ENCODE peak calls at places on chromosomes 11 and 22, in five cellular contexts. One of them, this sample, is unnamed.
A peak's percentile ranks its signal among the peaks of the same experiment; 100 is the strongest.

GRCh38 chr11:69472053-69472765 is 9.3 kb upstream of the LINC01488 start:
- DNase-seq in CD8-positive, alpha-beta memory T cell: no peak
- DNase-seq in adipocyte: no peak
- DNase-seq in hepatocyte: no peak
- DNase-seq in astrocyte of the spinal cord: no peak
- DNase-seq in this sample: no peak

GRCh38 chr22:22085702-22086500 is 103.3 kb upstream of the TOP3B start:
- DNase-seq in adipocyte: no peak
- DNase-seq in CD8-positive, alpha-beta memory T cell: no peak
- DNase-seq in astrocyte of the spinal cord: no peak
- DNase-seq in hepatocyte: no peak
- DNase-seq in this sample: no peak

GRCh38 chr22:45949921-45950320 is 27.0 kb downstream of the WNT7B start:
- DNase-seq in CD8-positive, alpha-beta memory T cell: no peak
- DNase-seq in astrocyte of the spinal cord: no peak
- DNase-seq in adipocyte: no peak
- DNase-seq in hepatocyte: no peak
- DNase-seq in this sample: no peak

GRCh38 chr11:47052165-47052564 is 115.6 kb downstream of the CSTPP1 start:
- DNase-seq in hepatocyte: no peak
- DNase-seq in astrocyte of the spinal cord: no peak
- DNase-seq in CD8-positive, alpha-beta memory T cell: no peak
- DNase-seq in adipocyte: no peak
- DNase-seq in this sample: no peak

GRCh38 chr22:38706101-38706884 is 549 bp downstream of the GTPBP1 start:
- DNase-seq in adipocyte: peak; percentile 78
- DNase-seq in astrocyte of the spinal cord: peak; percentile 44
- DNase-seq in hepatocyte: peak; percentile 62
- DNase-seq in CD8-positive, alpha-beta memory T cell: peak; percentile 38
- DNase-seq in this sample: peak; percentile 80

GRCh38 chr22:31135706-31136105 is 4.6 kb downstream of the PLA2G3 start:
- DNase-seq in adipocyte: no peak
- DNase-seq in CD8-positive, alpha-beta memory T cell: no peak
- DNase-seq in hepatocyte: no peak
- DNase-seq in astrocyte of the spinal cord: no peak
- DNase-seq in this sample: no peak

GRCh38 chr22:50082197-50082715 is 3.0 kb downstream of the MLC1 start:
- DNase-seq in hepatocyte: no peak
- DNase-seq in adipocyte: no peak
- DNase-seq in CD8-positive, alpha-beta memory T cell: no peak
- DNase-seq in astrocyte of the spinal cord: no peak
- DNase-seq in this sample: no peak

GRCh38 chr11:108718466-108718865 is 53.6 kb downstream of the DDX10 start:
- DNase-seq in adipocyte: peak; percentile 27
- DNase-seq in CD8-positive, alpha-beta memory T cell: no peak
- DNase-seq in hepatocyte: no peak
- DNase-seq in astrocyte of the spinal cord: no peak
- DNase-seq in this sample: no peak

GRCh38 chr11:40247023-40247422 is 1212.4 kb downstream of the LRRC4C start:
- DNase-seq in CD8-positive, alpha-beta memory T cell: no peak
- DNase-seq in adipocyte: no peak
- DNase-seq in hepatocyte: no peak
- DNase-seq in astrocyte of the spinal cord: no peak
- DNase-seq in this sample: no peak

GRCh38 chr11:72257551-72257950 is 13.6 kb upstream of the PHOX2A start:
- DNase-seq in astrocyte of the spinal cord: no peak
- DNase-seq in hepatocyte: no peak
- DNase-seq in CD8-positive, alpha-beta memory T cell: no peak
- DNase-seq in adipocyte: peak; percentile 40
- DNase-seq in this sample: no peak

GRCh38 chr11:116993599-116993998 is 104.6 kb downstream of the SIK3 start:
- DNase-seq in astrocyte of the spinal cord: peak; percentile 69
- DNase-seq in adipocyte: no peak
- DNase-seq in CD8-positive, alpha-beta memory T cell: peak; percentile 81
- DNase-seq in hepatocyte: peak; percentile 11
- DNase-seq in this sample: peak; percentile 29

GRCh38 chr22:19497245-19497644 is 17.5 kb downstream of the CDC45 start:
- DNase-seq in CD8-positive, alpha-beta memory T cell: no peak
- DNase-seq in adipocyte: peak; percentile 32
- DNase-seq in hepatocyte: no peak
- DNase-seq in astrocyte of the spinal cord: peak; percentile 84
- DNase-seq in this sample: no peak

GRCh38 chr11:27716850-27717249 is 16.6 kb upstream of the BDNF start:
- DNase-seq in CD8-positive, alpha-beta memory T cell: no peak
- DNase-seq in adipocyte: peak; percentile 80
- DNase-seq in astrocyte of the spinal cord: peak; percentile 62
- DNase-seq in hepatocyte: no peak
- DNase-seq in this sample: peak; percentile 19

GRCh38 chr11:126597041-126597440 is 241.6 kb downstream of the ST3GAL4 start:
- DNase-seq in adipocyte: no peak
- DNase-seq in astrocyte of the spinal cord: no peak
- DNase-seq in hepatocyte: no peak
- DNase-seq in CD8-positive, alpha-beta memory T cell: no peak
- DNase-seq in this sample: peak; percentile 62
- H3K4me3 ChIP-seq in adipocyte: no peak overlapping the region
- H3K4me3 ChIP-seq in astrocyte of the spinal cord: no peak overlapping the region
- H3K4me3 ChIP-seq in hepatocyte: no peak overlapping the region
- H3K4me3 ChIP-seq in CD8-positive, alpha-beta memory T cell: no peak overlapping the region
- H3K4me3 ChIP-seq in this sample: no peak overlapping the region

GRCh38 chr11:118634435-118635236 is 27.2 kb downstream of the PHLDB1 start:
- DNase-seq in hepatocyte: peak; percentile 92
- DNase-seq in CD8-positive, alpha-beta memory T cell: no peak
- DNase-seq in astrocyte of the spinal cord: peak; percentile 76
- DNase-seq in adipocyte: no peak
- DNase-seq in this sample: peak; percentile 98

GRCh38 chr11:118633979-118634378 is 26.6 kb downstream of the PHLDB1 start:
- DNase-seq in CD8-positive, alpha-beta memory T cell: no peak
- DNase-seq in hepatocyte: no peak
- DNase-seq in adipocyte: peak; percentile 14
- DNase-seq in astrocyte of the spinal cord: peak; percentile 38
- DNase-seq in this sample: no peak

GRCh38 chr11:118635237-118635591 is 27.8 kb downstream of the PHLDB1 start:
- DNase-seq in CD8-positive, alpha-beta memory T cell: no peak
- DNase-seq in hepatocyte: no peak
- DNase-seq in adipocyte: no peak
- DNase-seq in astrocyte of the spinal cord: no peak
- DNase-seq in this sample: no peak

GRCh38 chr11:118636569-118637290 is 29.3 kb downstream of the PHLDB1 start:
- DNase-seq in adipocyte: no peak
- DNase-seq in CD8-positive, alpha-beta memory T cell: no peak
- DNase-seq in hepatocyte: no peak
- DNase-seq in astrocyte of the spinal cord: no peak
- DNase-seq in this sample: no peak

GRCh38 chr11:118635642-118636041 is 28.2 kb downstream of the PHLDB1 start:
- DNase-seq in astrocyte of the spinal cord: no peak
- DNase-seq in CD8-positive, alpha-beta memory T cell: no peak
- DNase-seq in adipocyte: no peak
- DNase-seq in hepatocyte: no peak
- DNase-seq in this sample: no peak
- H3K4me3 ChIP-seq in astrocyte of the spinal cord: no peak overlapping the region
- H3K4me3 ChIP-seq in CD8-positive, alpha-beta memory T cell: no peak overlapping the region
- H3K4me3 ChIP-seq in adipocyte: no peak overlapping the region
- H3K4me3 ChIP-seq in hepatocyte: no peak overlapping the region
- H3K4me3 ChIP-seq in this sample: peak overlapping the region; percentile 58

GRCh38 chr11:26330255-26330654 is 1.7 kb upstream of the ANO3 start:
- DNase-seq in hepatocyte: no peak
- DNase-seq in CD8-positive, alpha-beta memory T cell: no peak
- DNase-seq in astrocyte of the spinal cord: no peak
- DNase-seq in adipocyte: no peak
- DNase-seq in this sample: no peak
- H3K4me3 ChIP-seq in hepatocyte: no peak overlapping the region
- H3K4me3 ChIP-seq in CD8-positive, alpha-beta memory T cell: no peak overlapping the region
- H3K4me3 ChIP-seq in astrocyte of the spinal cord: no peak overlapping the region
- H3K4me3 ChIP-seq in adipocyte: no peak overlapping the region
- H3K4me3 ChIP-seq in this sample: no peak overlapping the region

GRCh38 chr11:67014343-67014742 is 8.6 kb upstream of the SYT12 start:
- DNase-seq in astrocyte of the spinal cord: no peak
- DNase-seq in CD8-positive, alpha-beta memory T cell: no peak
- DNase-seq in hepatocyte: no peak
- DNase-seq in adipocyte: no peak
- DNase-seq in this sample: peak; percentile 28
- H3K4me3 ChIP-seq in astrocyte of the spinal cord: no peak overlapping the region
- H3K4me3 ChIP-seq in CD8-positive, alpha-beta memory T cell: no peak overlapping the region
- H3K4me3 ChIP-seq in hepatocyte: no peak overlapping the region
- H3K4me3 ChIP-seq in adipocyte: no peak overlapping the region
- H3K4me3 ChIP-seq in this sample: no peak overlapping the region

GRCh38 chr11:19344661-19345518 is 104.1 kb upstream of the E2F8 start:
- DNase-seq in adipocyte: no peak
- DNase-seq in astrocyte of the spinal cord: peak; percentile 31
- DNase-seq in CD8-positive, alpha-beta memory T cell: no peak
- DNase-seq in hepatocyte: peak; percentile 53
- DNase-seq in this sample: peak; percentile 94

GRCh38 chr11:19347911-19348310 is 107.2 kb upstream of the E2F8 start:
- DNase-seq in adipocyte: no peak
- DNase-seq in CD8-positive, alpha-beta memory T cell: no peak
- DNase-seq in hepatocyte: no peak
- DNase-seq in astrocyte of the spinal cord: no peak
- DNase-seq in this sample: peak; percentile 33

GRCh38 chr11:19342036-19342435 is 101.3 kb upstream of the E2F8 start:
- DNase-seq in hepatocyte: no peak
- DNase-seq in adipocyte: no peak
- DNase-seq in CD8-positive, alpha-beta memory T cell: no peak
- DNase-seq in astrocyte of the spinal cord: no peak
- DNase-seq in this sample: no peak

GRCh38 chr11:19345848-19346681 is 105.3 kb upstream of the E2F8 start:
- DNase-seq in hepatocyte: peak; percentile 29
- DNase-seq in adipocyte: no peak
- DNase-seq in CD8-positive, alpha-beta memory T cell: no peak
- DNase-seq in astrocyte of the spinal cord: peak; percentile 13
- DNase-seq in this sample: peak; percentile 87

DNA sequence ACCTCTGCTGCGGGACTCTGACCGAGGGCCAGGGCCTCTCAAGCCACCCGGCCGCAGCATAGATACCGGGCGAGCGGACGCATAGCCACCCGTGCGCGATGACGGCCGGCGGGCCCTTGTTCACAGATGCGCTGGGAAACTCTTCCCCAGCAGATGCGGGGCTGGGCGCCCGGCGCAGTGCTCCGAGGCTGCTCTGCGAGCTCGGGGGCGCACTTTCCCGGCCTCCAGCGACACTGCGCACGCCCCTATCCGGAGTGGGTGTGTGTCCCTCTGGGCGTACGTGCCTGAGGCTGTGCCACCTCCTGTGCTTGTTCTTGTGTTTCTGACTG is 104.7 kb upstream of the E2F8 start:
- DNase-seq in astrocyte of the spinal cord: no peak
- DNase-seq in hepatocyte: no peak
- DNase-seq in CD8-positive, alpha-beta memory T cell: no peak
- DNase-seq in adipocyte: peak; percentile 10
- DNase-seq in this sample: peak; percentile 86
- H3K4me3 ChIP-seq in astrocyte of the spinal cord: peak overlapping the region; percentile 4
- H3K4me3 ChIP-seq in hepatocyte: no peak overlapping the region
- H3K4me3 ChIP-seq in CD8-positive, alpha-beta memory T cell: no peak overlapping the region
- H3K4me3 ChIP-seq in adipocyte: peak overlapping the region; percentile 94
- H3K4me3 ChIP-seq in this sample: peak overlapping the region; percentile 19

GRCh38 chr11:9001736-9002135 is 2.1 kb downstream of the NRIP3 start:
- DNase-seq in hepatocyte: peak; percentile 40
- DNase-seq in CD8-positive, alpha-beta memory T cell: no peak
- DNase-seq in adipocyte: peak; percentile 66
- DNase-seq in astrocyte of the spinal cord: peak; percentile 84
- DNase-seq in this sample: no peak

GRCh38 chr11:9002920-9003572 is 755 bp downstream of the NRIP3 start:
- DNase-seq in adipocyte: peak; percentile 32
- DNase-seq in astrocyte of the spinal cord: no peak
- DNase-seq in hepatocyte: no peak
- DNase-seq in CD8-positive, alpha-beta memory T cell: no peak
- DNase-seq in this sample: peak; percentile 40

GRCh38 chr11:9004310-9004945 is 627 bp upstream of the NRIP3 start:
- DNase-seq in adipocyte: peak; percentile 17
- DNase-seq in CD8-positive, alpha-beta memory T cell: no peak
- DNase-seq in hepatocyte: peak; percentile 32
- DNase-seq in astrocyte of the spinal cord: no peak
- DNase-seq in this sample: peak; percentile 90

GRCh38 chr11:9005087-9005486 is 1.3 kb upstream of the NRIP3 start:
- DNase-seq in hepatocyte: no peak
- DNase-seq in CD8-positive, alpha-beta memory T cell: no peak
- DNase-seq in adipocyte: no peak
- DNase-seq in astrocyte of the spinal cord: no peak
- DNase-seq in this sample: no peak

DNA sequence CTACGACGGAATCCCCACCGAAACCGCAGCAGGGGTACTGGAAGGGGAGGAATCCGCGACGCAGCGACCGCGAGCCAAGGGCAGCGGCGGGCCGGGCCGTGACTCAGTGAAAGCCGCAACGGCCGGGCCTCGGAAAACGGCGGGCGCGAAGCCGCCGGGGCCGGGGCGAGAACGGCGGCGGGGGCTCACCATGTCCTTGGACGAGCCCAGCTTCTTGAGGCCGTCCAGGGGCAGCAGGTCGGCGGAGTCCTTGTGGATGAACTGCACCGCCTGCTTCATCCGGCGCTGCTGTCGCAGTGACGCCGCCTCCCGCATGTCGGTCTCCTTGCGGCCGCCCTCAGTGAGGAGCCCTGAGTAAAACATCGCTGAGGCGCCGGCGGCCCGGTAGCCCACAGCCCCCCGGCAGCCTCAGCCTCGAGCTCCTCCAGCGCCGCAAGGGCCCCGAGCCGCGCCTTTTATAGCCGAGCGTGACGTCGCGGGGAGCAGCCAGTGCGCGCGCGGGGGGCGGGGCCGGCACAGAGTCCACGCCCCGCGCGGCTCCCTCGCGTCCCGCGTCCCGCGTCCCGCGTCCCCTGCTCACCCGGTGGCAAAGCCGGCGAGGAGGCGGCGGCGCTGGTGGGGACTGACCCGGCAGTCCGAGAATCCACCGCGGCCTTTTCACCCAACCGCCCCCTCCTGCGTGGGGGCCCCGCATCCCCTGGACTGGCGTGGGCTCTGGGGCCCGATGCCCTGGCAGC is at the start of gene NRIP3:
- DNase-seq in astrocyte of the spinal cord: peak; percentile 58
- DNase-seq in adipocyte: peak; percentile 91
- DNase-seq in hepatocyte: peak; percentile 84
- DNase-seq in CD8-positive, alpha-beta memory T cell: peak; percentile 83
- DNase-seq in this sample: peak; percentile 91
- H3K4me3 ChIP-seq in astrocyte of the spinal cord: peak within 1 kb of the TSS; percentile 48
- H3K4me3 ChIP-seq in adipocyte: peak within 1 kb of the TSS; percentile 78
- H3K4me3 ChIP-seq in hepatocyte: peak within 1 kb of the TSS; percentile 43
- H3K4me3 ChIP-seq in CD8-positive, alpha-beta memory T cell: peak within 1 kb of the TSS; percentile 48
- H3K4me3 ChIP-seq in this sample: peak within 1 kb of the TSS; percentile 57

DNA sequence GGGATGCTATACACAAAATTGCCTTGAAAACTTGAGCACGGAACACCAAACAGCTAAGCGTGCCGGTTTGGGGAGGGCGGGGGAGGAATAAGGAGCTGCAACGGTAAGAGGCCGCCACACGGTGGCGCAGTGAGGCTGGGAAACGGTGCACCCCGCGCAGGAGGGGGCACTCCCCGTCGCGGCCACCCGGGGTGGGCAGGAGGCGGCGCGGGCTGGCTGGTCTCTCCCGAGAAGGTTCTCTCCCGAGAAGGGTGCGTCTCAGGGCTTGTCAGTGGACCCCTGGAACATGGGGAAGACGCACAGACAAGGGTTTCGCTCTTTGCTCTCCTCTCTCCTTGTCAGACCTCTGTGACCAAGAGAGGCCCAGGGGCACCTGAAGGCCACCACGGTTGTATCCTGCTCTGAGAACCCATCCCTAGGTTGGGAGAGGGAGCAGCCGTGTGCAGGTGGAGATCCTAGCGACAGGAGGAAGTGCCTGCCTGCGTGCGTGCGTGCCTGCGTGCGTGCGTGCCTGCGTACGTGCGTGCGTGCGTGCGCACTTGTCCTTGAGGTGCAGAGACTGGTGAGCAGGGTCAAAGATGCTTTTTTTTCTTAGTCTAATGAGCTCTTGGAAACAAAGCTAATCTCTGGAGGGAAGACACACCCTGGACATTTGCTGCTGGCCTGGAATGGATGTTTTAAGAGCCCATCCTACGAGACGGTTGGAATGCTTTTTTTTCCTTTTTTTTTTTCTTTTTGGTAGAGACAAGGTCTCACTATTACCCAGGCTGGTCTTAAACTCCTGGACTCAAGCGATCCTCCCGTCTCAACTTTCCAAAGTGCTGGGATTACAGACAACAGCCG is 18.1 kb upstream of the JAM3 start:
- DNase-seq in hepatocyte: peak; percentile 87
- DNase-seq in CD8-positive, alpha-beta memory T cell: peak; percentile 76
- DNase-seq in astrocyte of the spinal cord: peak; percentile 47
- DNase-seq in adipocyte: peak; percentile 91
- DNase-seq in this sample: peak; percentile 92
- H3K4me3 ChIP-seq in hepatocyte: no peak overlapping the region
- H3K4me3 ChIP-seq in CD8-positive, alpha-beta memory T cell: no peak overlapping the region
- H3K4me3 ChIP-seq in astrocyte of the spinal cord: peak overlapping the region; percentile 14
- H3K4me3 ChIP-seq in adipocyte: peak overlapping the region; percentile 64
- H3K4me3 ChIP-seq in this sample: peak overlapping the region; percentile 13

This sample was measured in H7.